ENCODE peak calls at places on chromosomes 11 and 22, in ten cellular contexts. T, E, U, R, L, M, P, G, S and C are unnamed samples.
A peak's percentile ranks its signal among the peaks of the same experiment; 100 is the strongest.

GRCh38 chr11:134666273-134667174 is 254.5 kb upstream of the B3GAT1 start:
- DNase-seq in S (no peak), M (no peak), L (no peak), U (no peak), R (no peak), G (no peak), T (no peak), E (no peak), P (no peak), C (no peak)

GRCh38 chr22:47618180-47618579 is 855.7 kb downstream of the TBC1D22A start:
- DNase-seq in G (no peak), S (no peak), P (no peak), L (no peak), M (no peak), U (no peak), T (no peak), E (no peak), R (no peak), C (no peak)

GRCh38 chr11:113992459-113993105 is 17.7 kb downstream of the HTR3A start:
- DNase-seq in S (no peak), M (no peak), T (no peak), U (no peak), L (peak; percentile 45), R (no peak), E (no peak), G (no peak), P (no peak), C (no peak)

GRCh38 chr22:50530857-50531545 is 1.2 kb upstream of the TYMP start:
- DNase-seq in T (no peak), G (peak; percentile 91), E (peak; percentile 30), S (peak; percentile 76), U (peak; percentile 50), R (no peak), P (peak; percentile 77), L (peak; percentile 95), M (peak; percentile 97), C (peak; percentile 93)

GRCh38 chr11:78313898-78314297 is 103.7 kb downstream of the GAB2 start:
- DNase-seq in M (no peak), R (no peak), P (no peak), G (no peak), L (no peak), S (no peak), U (no peak), T (no peak), E (no peak), C (no peak)

GRCh38 chr22:45995405-45996101 is 18.6 kb upstream of the WNT7B start:
- DNase-seq in E (no peak), S (no peak), R (no peak), G (peak; percentile 42), L (no peak), M (peak; percentile 74), P (no peak), T (no peak), U (no peak), C (no peak)

GRCh38 chr22:23216331-23217170 is 36.2 kb downstream of the BCR start:
- DNase-seq in R (no peak), P (peak; percentile 37), U (no peak), L (no peak), E (no peak), S (no peak), M (peak; percentile 25), T (peak; percentile 84), G (no peak), C (no peak)

GRCh38 chr11:121039971-121040613 is 16.2 kb downstream of the TBCEL start:
- DNase-seq in R (no peak), E (no peak), L (no peak), T (no peak), S (no peak), G (no peak), M (no peak), P (no peak), U (no peak), C (no peak)

GRCh38 chr11:126405906-126406305 is 50.4 kb downstream of the ST3GAL4 start:
- DNase-seq in L (no peak), P (no peak), S (no peak), M (peak; percentile 58), E (no peak), G (peak; percentile 26), T (no peak), U (peak; percentile 83), R (no peak), C (no peak)

GRCh38 chr11:1821562-1821961 is 13.2 kb upstream of the SYT8 start:
- DNase-seq in T (no peak), E (no peak), U (no peak), S (no peak), R (no peak), P (no peak), L (no peak), G (no peak), M (no peak), C (no peak)

GRCh38 chr11:880447-880846 is 30.2 kb downstream of the CHID1 start:
- DNase-seq in S (no peak), U (no peak), L (no peak), E (no peak), T (no peak), G (no peak), M (no peak), R (no peak), P (no peak), C (no peak)

GRCh38 chr11:27716850-27717249 is 16.6 kb upstream of the BDNF start:
- DNase-seq in R (no peak), E (no peak), S (peak; percentile 78), G (no peak), P (no peak), M (no peak), L (no peak), U (peak; percentile 64), T (no peak), C (peak; percentile 71)

GRCh38 chr22:22210375-22210774 is 34.2 kb upstream of the VPREB1 start:
- DNase-seq in L (no peak), S (peak; percentile 41), M (peak; percentile 78), G (no peak), R (no peak), T (no peak), E (no peak), P (peak; percentile 29), U (no peak), C (peak; percentile 24)

GRCh38 chr11:118938491-118939411 is 13.0 kb upstream of the BCL9L start:
- DNase-seq in L (no peak), T (no peak), S (peak; percentile 90), U (peak; percentile 80), G (no peak), E (no peak), M (peak; percentile 21), P (no peak), R (no peak), C (no peak)

GRCh38 chr22:29431986-29432385 is 6.4 kb upstream of the RFPL1 start:
- DNase-seq in R (no peak), P (no peak), U (no peak), L (no peak), E (no peak), S (no peak), M (no peak), G (no peak), T (no peak), C (no peak)

GRCh38 chr11:797300-798092 is 585 bp downstream of the SLC25A22 start:
- DNase-seq in T (peak; percentile 50), L (peak; percentile 92), R (peak; percentile 71), M (peak; percentile 91), P (peak; percentile 55), U (peak; percentile 84), S (peak; percentile 87), G (peak; percentile 78), E (peak; percentile 81), C (peak; percentile 91)

GRCh38 chr11:72305077-72305476 is 61.1 kb upstream of the PHOX2A start:
- DNase-seq in S (no peak), G (no peak), E (no peak), M (no peak), T (no peak), P (no peak), R (no peak), U (no peak), L (no peak), C (no peak)

GRCh38 chr11:81007046-81007445 is 1566.2 kb upstream of the TENM4 start:
- DNase-seq in P (no peak), T (no peak), M (no peak), G (no peak), E (no peak), R (no peak), U (peak; percentile 44), L (peak; percentile 58), S (no peak), C (peak; percentile 22)

GRCh38 chr22:39087881-39088687 is 9.0 kb upstream of the APOBEC3H start:
- DNase-seq in T (no peak), U (no peak), G (peak; percentile 45), E (no peak), S (no peak), R (no peak), P (no peak), L (no peak), M (no peak), C (no peak)

GRCh38 chr22:46738961-46739870 is 1.2 kb upstream of the CERK start:
- DNase-seq in E (peak; percentile 38), G (peak; percentile 61), M (peak; percentile 78), R (no peak), T (no peak), L (peak; percentile 76), S (peak; percentile 83), P (peak; percentile 64), U (peak; percentile 70), C (peak; percentile 54)

GRCh38 chr11:30326911-30327310 is 4.0 kb downstream of the ARL14EP start:
- DNase-seq in R (no peak), U (no peak), E (no peak), T (no peak), P (no peak), L (no peak), M (no peak), G (no peak), S (no peak), C (no peak)

GRCh38 chr22:49934891-49935557 is 16.6 kb downstream of the CRELD2 start:
- DNase-seq in R (peak; percentile 24), L (peak; percentile 62), E (no peak), U (no peak), M (peak; percentile 98), P (peak; percentile 92), T (no peak), G (peak; percentile 92), S (peak; percentile 67), C (peak; percentile 63)

GRCh38 chr11:126317681-126318641 is 14.1 kb downstream of the DCPS start:
- DNase-seq in E (peak; percentile 81), S (peak; percentile 89), U (no peak), R (no peak), G (peak; percentile 83), P (no peak), M (peak; percentile 90), L (no peak), T (peak; percentile 47), C (peak; percentile 86)

GRCh38 chr11:17599460-17599925 is 52.4 kb downstream of the OTOG start:
- DNase-seq in P (no peak), R (no peak), L (no peak), G (no peak), T (no peak), E (no peak), M (no peak), S (no peak), U (no peak), C (no peak)

GRCh38 chr22:20919718-20920117 is 2.5 kb downstream of the CRKL start:
- DNase-seq in T (no peak), S (no peak), U (peak; percentile 38), G (no peak), R (no peak), E (no peak), P (no peak), L (no peak), M (no peak), C (peak; percentile 37)

GRCh38 chr11:3853935-3854659 is 1.4 kb upstream of the STIM1 start:
- DNase-seq in S (no peak), M (no peak), E (peak; percentile 5), G (peak; percentile 36), T (peak; percentile 82), L (peak; percentile 85), U (peak; percentile 26), R (no peak), P (peak; percentile 58), C (no peak)

GRCh38 chr11:122099345-122100045 is 16.5 kb downstream of the BLID start:
- DNase-seq in U (no peak), P (no peak), E (no peak), L (no peak), M (no peak), S (peak; percentile 78), T (no peak), R (no peak), G (no peak), C (peak; percentile 59)

GRCh38 chr11:68903288-68903630 is 373 bp downstream of the MRPL21 start:
- DNase-seq in U (peak; percentile 31), M (no peak), T (peak; percentile 62), S (no peak), G (no peak), P (no peak), R (no peak), L (peak; percentile 49), E (no peak), C (no peak)